ENCODE peak calls at places on chromosomes 16 and 17, in five cellular contexts. Z, X, P, H and A are unnamed samples.

GRCh38 chr17:42163113-42163512 is 8.3 kb upstream of the RAB5C start:
- DNase-seq in Z (no peak), X (peak), P (peak), H (no peak), A (peak)

GRCh38 chr16:85757341-85757822 is 6.5 kb upstream of the C16orf74 start:
- DNase-seq in Z (no peak), X (no peak), P (no peak), H (no peak), A (no peak)

GRCh38 chr17:31917065-31917529 is 15.6 kb upstream of the UTP6 start:
- DNase-seq in Z (no peak), X (no peak), P (no peak), H (no peak), A (peak)

GRCh38 chr16:87671221-87671620 is 68.9 kb downstream of the JPH3 start:
- DNase-seq in Z (no peak), X (no peak), P (no peak), H (no peak), A (no peak)

GRCh38 chr17:9671559-9671958 is 26.2 kb downstream of the USP43 start:
- DNase-seq in Z (no peak), X (no peak), P (no peak), H (no peak), A (no peak)

GRCh38 chr16:75486014-75486404 is 9.2 kb downstream of the CHST6 start:
- DNase-seq in Z (no peak), X (no peak), P (no peak), H (no peak), A (no peak)

GRCh38 chr17:40260528-40260927 is 27.2 kb upstream of the CDC6 start:
- DNase-seq in Z (no peak), X (no peak), P (no peak), H (peak), A (no peak)

GRCh38 chr16:1434644-1435592 is 4.0 kb downstream of the PERCC1 start:
- DNase-seq in Z (no peak), X (no peak), P (no peak), H (no peak), A (no peak)